ENCODE peak calls at places on chromosomes 12 and 14, in six cellular contexts. I, Y, C, K, L and U are unnamed samples.

GRCh38 chr14:34676516-34677211 is 37.7 kb downstream of the CFL2 start:
- DNase-seq in C (no peak), L (no peak), K (no peak), Y (no peak), I (no peak), U (no peak)

GRCh38 chr12:121657305-121658008 is 12.0 kb downstream of the MORN3 start:
- DNase-seq in L (no peak), I (no peak), C (no peak), Y (no peak), K (no peak), U (no peak)

GRCh38 chr14:25111061-25111601 is 61.2 kb upstream of the STXBP6 start:
- DNase-seq in K (no peak), L (no peak), Y (no peak), C (no peak), I (no peak), U (no peak)

GRCh38 chr12:20011200-20011599 is 357.1 kb upstream of the PDE3A start:
- DNase-seq in C (no peak), L (no peak), Y (no peak), I (no peak), K (no peak), U (no peak)

GRCh38 chr12:55741978-55742377 is 944 bp upstream of the GDF11 start:
- DNase-seq in C (no peak), Y (no peak), I (no peak), L (no peak), K (no peak), U (no peak)

GRCh38 chr12:130672122-130672825 is 43.8 kb downstream of the RIMBP2 start:
- DNase-seq in K (no peak), Y (no peak), L (no peak), C (no peak), I (no peak), U (no peak)

GRCh38 chr14:76918751-76919421 is 92.7 kb downstream of the LRRC74A start:
- DNase-seq in K (no peak), C (peak), Y (peak), L (no peak), I (no peak), U (peak)

GRCh38 chr12:58372298-58372697 is 430.9 kb downstream of the ATP23 start:
- DNase-seq in Y (no peak), K (no peak), I (no peak), C (no peak), L (no peak), U (no peak)

GRCh38 chr12:113298861-113299545 is 35.9 kb downstream of the SLC8B1 start:
- DNase-seq in K (no peak), L (no peak), C (no peak), Y (peak), I (no peak), U (peak)

GRCh38 chr12:93404961-93405849 is 27.5 kb downstream of the NUDT4 start:
- DNase-seq in C (no peak), Y (no peak), K (no peak), L (no peak), I (no peak), U (no peak)

GRCh38 chr12:10939163-10939562 is at the start of gene TAS2R14:
- DNase-seq in L (no peak), I (no peak), K (no peak), Y (no peak), C (no peak), U (no peak)

GRCh38 chr14:89419973-89420482 is 3.0 kb upstream of the FOXN3 start:
- DNase-seq in C (no peak), K (no peak), L (no peak), Y (no peak), I (no peak), U (no peak)

GRCh38 chr14:68884031-68885030 is 91.5 kb upstream of the ZFP36L1 start:
- DNase-seq in C (peak), K (no peak), I (no peak), Y (peak), L (no peak), U (peak)

GRCh38 chr14:99321236-99321925 is 49.4 kb upstream of the BCL11B start:
- DNase-seq in L (no peak), C (no peak), I (no peak), K (no peak), Y (no peak), U (peak)

GRCh38 chr14:73752297-73752992 is 38.3 kb upstream of the PNMA1 start:
- DNase-seq in I (peak), C (peak), L (no peak), K (no peak), Y (peak), U (no peak)

GRCh38 chr14:53710615-53711014 is 246.0 kb downstream of the BMP4 start:
- DNase-seq in L (no peak), C (no peak), I (no peak), K (no peak), Y (no peak), U (no peak)

GRCh38 chr12:42729532-42729895 is 140.0 kb upstream of the PRICKLE1 start:
- DNase-seq in I (no peak), K (no peak), Y (no peak), C (no peak), L (no peak), U (no peak)

GRCh38 chr12:6201199-6201608 is 1.0 kb downstream of the CD9 start:
- DNase-seq in C (peak), I (no peak), K (no peak), L (no peak), Y (no peak), U (no peak)

GRCh38 chr12:116808113-116808786 is 70.1 kb downstream of the RNFT2 start:
- DNase-seq in Y (no peak), I (no peak), C (no peak), K (no peak), L (no peak), U (no peak)

GRCh38 chr12:6777386-6777785 is 5.1 kb downstream of the LAG3 start:
- DNase-seq in Y (no peak), L (no peak), I (no peak), C (no peak), K (no peak), U (no peak)

GRCh38 chr14:31420013-31420318 is 384 bp downstream of the HEATR5A start:
- DNase-seq in I (peak), Y (peak), L (no peak), C (peak), K (peak), U (peak)

GRCh38 chr12:126480396-126480795 is 1415.2 kb downstream of the AACS start:
- DNase-seq in K (no peak), C (no peak), L (no peak), I (no peak), Y (no peak), U (no peak)

GRCh38 chr12:29799591-29799990 is 15.8 kb upstream of the TMTC1 start:
- DNase-seq in Y (no peak), I (no peak), K (no peak), L (no peak), C (no peak), U (no peak)

GRCh38 chr14:74860899-74861733 is 14.8 kb downstream of the PROX2 start:
- DNase-seq in L (peak), C (peak), K (peak), Y (peak), I (peak), U (peak)

GRCh38 chr12:89697256-89697655 is 11.4 kb downstream of the ATP2B1 start:
- DNase-seq in K (no peak), Y (no peak), L (no peak), I (no peak), C (no peak), U (no peak)

GRCh38 chr12:89289720-89290119 is 62.6 kb downstream of the DUSP6 start:
- DNase-seq in I (no peak), K (no peak), Y (no peak), C (no peak), L (no peak), U (no peak)

GRCh38 chr12:93944196-93944595 is 204.2 kb upstream of the PLXNC1 start:
- DNase-seq in Y (no peak), K (no peak), L (no peak), I (no peak), C (no peak), U (no peak)

GRCh38 chr12:113061061-113061694 is 4.6 kb downstream of the DTX1 start:
- DNase-seq in K (no peak), Y (no peak), I (no peak), L (no peak), C (no peak), U (no peak)

GRCh38 chr14:101174980-101175606 is 271.6 kb upstream of the RTL1 start:
- DNase-seq in I (no peak), L (no peak), K (no peak), C (no peak), Y (no peak), U (peak)

GRCh38 chr14:51648296-51648695 is 3.4 kb upstream of the FRMD6 start:
- DNase-seq in Y (no peak), C (no peak), L (no peak), K (no peak), I (no peak), U (no peak)

GRCh38 chr12:6532051-6532926 is 2.0 kb upstream of the GAPDH start:
- DNase-seq in Y (peak), I (peak), K (no peak), L (peak), C (peak), U (peak)

GRCh38 chr12:8916154-8916553 is 1.8 kb downstream of the PHC1 start:
- DNase-seq in Y (no peak), K (no peak), C (no peak), L (no peak), I (no peak), U (no peak)

GRCh38 chr14:65854215-65854614 is 441.7 kb downstream of the FUT8 start:
- DNase-seq in Y (no peak), I (no peak), L (no peak), K (no peak), C (no peak), U (no peak)

GRCh38 chr14:95156153-95156764 is 1.1 kb downstream of the DICER1 start:
- DNase-seq in Y (no peak), K (no peak), C (no peak), L (no peak), I (no peak), U (no peak)

GRCh38 chr12:94676011-94676709 is 25.8 kb upstream of the TMCC3 start:
- DNase-seq in Y (peak), I (peak), L (no peak), C (peak), K (no peak), U (no peak)

GRCh38 chr14:105192866-105193731 is 12.0 kb upstream of the NUDT14 start:
- DNase-seq in C (no peak), K (no peak), Y (no peak), I (peak), L (no peak), U (no peak)